ENCODE peak calls at places on chromosomes 11 and 22, in seven cellular contexts. One of them, this sample, is unnamed.

GRCh38 chr11:44773351-44773965 is 46.7 kb downstream of the TSPAN18 start:
- DNase-seq in PC-3: no peak
- DNase-seq in fibroblast of lung: no peak
- DNase-seq in iPS DF 6.9: no peak
- DNase-seq in body of pancreas: no peak
- DNase-seq in astrocyte: no peak
- DNase-seq in OCI-LY7: no peak
- DNase-seq in this sample: peak; percentile 56

GRCh38 chr22:28813772-28814518 is 13.6 kb upstream of the XBP1 start:
- DNase-seq in body of pancreas: peak; percentile 94
- DNase-seq in PC-3: no peak
- DNase-seq in iPS DF 6.9: no peak
- DNase-seq in fibroblast of lung: peak; percentile 39
- DNase-seq in OCI-LY7: no peak
- DNase-seq in astrocyte: no peak
- DNase-seq in this sample: no peak

GRCh38 chr22:24095816-24096215 is 84.7 kb downstream of the CABIN1 start:
- DNase-seq in iPS DF 6.9: no peak
- DNase-seq in body of pancreas: no peak
- DNase-seq in astrocyte: no peak
- DNase-seq in PC-3: no peak
- DNase-seq in OCI-LY7: no peak
- DNase-seq in fibroblast of lung: no peak
- DNase-seq in this sample: no peak

GRCh38 chr11:129372609-129373488 is 2.8 kb upstream of the BARX2 start:
- DNase-seq in iPS DF 6.9: no peak
- DNase-seq in astrocyte: no peak
- DNase-seq in body of pancreas: no peak
- DNase-seq in fibroblast of lung: no peak
- DNase-seq in OCI-LY7: no peak
- DNase-seq in PC-3: no peak
- DNase-seq in this sample: no peak

GRCh38 chr22:35966314-35967045 is 62.1 kb downstream of the RBFOX2 start:
- DNase-seq in PC-3: peak; percentile 41
- DNase-seq in astrocyte: peak; percentile 74
- DNase-seq in OCI-LY7: no peak
- DNase-seq in fibroblast of lung: no peak
- DNase-seq in body of pancreas: no peak
- DNase-seq in iPS DF 6.9: no peak
- DNase-seq in this sample: no peak

GRCh38 chr11:128653828-128654231 is 40.0 kb upstream of the FLI1 start:
- DNase-seq in astrocyte: peak; percentile 54
- DNase-seq in body of pancreas: peak; percentile 85
- DNase-seq in fibroblast of lung: no peak
- DNase-seq in PC-3: peak; percentile 90
- DNase-seq in OCI-LY7: no peak
- DNase-seq in iPS DF 6.9: peak; percentile 18
- DNase-seq in this sample: no peak

GRCh38 chr22:20276468-20276867 is 8.3 kb upstream of the RTN4R start:
- DNase-seq in fibroblast of lung: no peak
- DNase-seq in iPS DF 6.9: no peak
- DNase-seq in astrocyte: no peak
- DNase-seq in body of pancreas: no peak
- DNase-seq in OCI-LY7: no peak
- DNase-seq in PC-3: no peak
- DNase-seq in this sample: no peak

GRCh38 chr22:39973656-39974055 is 13.5 kb downstream of the TMA7B start:
- DNase-seq in OCI-LY7: no peak
- DNase-seq in iPS DF 6.9: no peak
- DNase-seq in astrocyte: no peak
- DNase-seq in fibroblast of lung: no peak
- DNase-seq in PC-3: no peak
- DNase-seq in body of pancreas: no peak
- DNase-seq in this sample: no peak

GRCh38 chr11:46326813-46327416 is 20.3 kb upstream of the DGKZ start:
- DNase-seq in iPS DF 6.9: no peak
- DNase-seq in astrocyte: no peak
- DNase-seq in body of pancreas: no peak
- DNase-seq in PC-3: no peak
- DNase-seq in OCI-LY7: no peak
- DNase-seq in fibroblast of lung: no peak
- DNase-seq in this sample: no peak

GRCh38 chr11:4881860-4882500 is at the start of gene OR51T1:
- DNase-seq in body of pancreas: no peak
- DNase-seq in PC-3: no peak
- DNase-seq in OCI-LY7: no peak
- DNase-seq in astrocyte: peak; percentile 20
- DNase-seq in fibroblast of lung: peak; percentile 8
- DNase-seq in iPS DF 6.9: no peak
- DNase-seq in this sample: peak; percentile 8

GRCh38 chr11:67298786-67299185 is 4.5 kb upstream of the SSH3 start:
- DNase-seq in astrocyte: no peak
- DNase-seq in fibroblast of lung: no peak
- DNase-seq in body of pancreas: no peak
- DNase-seq in iPS DF 6.9: no peak
- DNase-seq in PC-3: no peak
- DNase-seq in OCI-LY7: no peak
- DNase-seq in this sample: no peak

GRCh38 chr11:86482684-86483083 is 108.0 kb downstream of the CCDC81 start:
- DNase-seq in iPS DF 6.9: no peak
- DNase-seq in fibroblast of lung: no peak
- DNase-seq in OCI-LY7: no peak
- DNase-seq in astrocyte: no peak
- DNase-seq in body of pancreas: no peak
- DNase-seq in PC-3: no peak
- DNase-seq in this sample: no peak

GRCh38 chr11:117428856-117429229 is 101.2 kb downstream of the CEP164 start:
- DNase-seq in iPS DF 6.9: no peak
- DNase-seq in body of pancreas: no peak
- DNase-seq in PC-3: no peak
- DNase-seq in OCI-LY7: no peak
- DNase-seq in fibroblast of lung: no peak
- DNase-seq in astrocyte: no peak
- DNase-seq in this sample: no peak

GRCh38 chr11:62133328-62134065 is 9.7 kb downstream of the INCENP start:
- DNase-seq in OCI-LY7: no peak
- DNase-seq in iPS DF 6.9: no peak
- DNase-seq in astrocyte: no peak
- DNase-seq in fibroblast of lung: no peak
- DNase-seq in PC-3: no peak
- DNase-seq in body of pancreas: no peak
- DNase-seq in this sample: no peak

GRCh38 chr11:60971520-60971919 is at the start of gene CD6:
- DNase-seq in body of pancreas: no peak
- DNase-seq in astrocyte: no peak
- DNase-seq in PC-3: no peak
- DNase-seq in OCI-LY7: no peak
- DNase-seq in fibroblast of lung: no peak
- DNase-seq in iPS DF 6.9: no peak
- DNase-seq in this sample: no peak

GRCh38 chr11:96905084-96905641 is 515.4 kb downstream of the JRKL start:
- DNase-seq in astrocyte: no peak
- DNase-seq in iPS DF 6.9: no peak
- DNase-seq in fibroblast of lung: no peak
- DNase-seq in PC-3: no peak
- DNase-seq in body of pancreas: no peak
- DNase-seq in OCI-LY7: no peak
- DNase-seq in this sample: no peak

GRCh38 chr22:31274017-31274416 is 18.3 kb downstream of the PIK3IP1 start:
- DNase-seq in astrocyte: no peak
- DNase-seq in iPS DF 6.9: no peak
- DNase-seq in fibroblast of lung: no peak
- DNase-seq in OCI-LY7: no peak
- DNase-seq in PC-3: no peak
- DNase-seq in body of pancreas: no peak
- DNase-seq in this sample: no peak

GRCh38 chr22:39674536-39674935 is 104.0 kb downstream of the CACNA1I start:
- DNase-seq in iPS DF 6.9: no peak
- DNase-seq in fibroblast of lung: no peak
- DNase-seq in PC-3: peak; percentile 55
- DNase-seq in OCI-LY7: no peak
- DNase-seq in body of pancreas: no peak
- DNase-seq in astrocyte: no peak
- DNase-seq in this sample: no peak

GRCh38 chr11:1341928-1342524 is 32.6 kb upstream of the TOLLIP start:
- DNase-seq in astrocyte: peak; percentile 7
- DNase-seq in fibroblast of lung: peak; percentile 33
- DNase-seq in iPS DF 6.9: no peak
- DNase-seq in body of pancreas: peak; percentile 7
- DNase-seq in OCI-LY7: no peak
- DNase-seq in PC-3: peak; percentile 4
- DNase-seq in this sample: peak; percentile 29

GRCh38 chr11:35036642-35037041 is 102.3 kb upstream of the CD44 start:
- DNase-seq in OCI-LY7: no peak
- DNase-seq in PC-3: no peak
- DNase-seq in iPS DF 6.9: no peak
- DNase-seq in body of pancreas: no peak
- DNase-seq in fibroblast of lung: no peak
- DNase-seq in astrocyte: no peak
- DNase-seq in this sample: no peak

GRCh38 chr11:115360186-115360824 is 143.9 kb downstream of the CADM1 start:
- DNase-seq in OCI-LY7: no peak
- DNase-seq in body of pancreas: no peak
- DNase-seq in astrocyte: peak; percentile 48
- DNase-seq in fibroblast of lung: peak; percentile 18
- DNase-seq in iPS DF 6.9: no peak
- DNase-seq in PC-3: no peak
- DNase-seq in this sample: no peak

GRCh38 chr11:61325649-61326414 is 7.1 kb downstream of the DDB1 start:
- DNase-seq in OCI-LY7: no peak
- DNase-seq in fibroblast of lung: peak; percentile 22
- DNase-seq in body of pancreas: no peak
- DNase-seq in PC-3: no peak
- DNase-seq in astrocyte: peak; percentile 16
- DNase-seq in iPS DF 6.9: no peak
- DNase-seq in this sample: no peak

GRCh38 chr11:47641585-47642098 is 717 bp downstream of the MTCH2 start:
- DNase-seq in PC-3: peak; percentile 6
- DNase-seq in iPS DF 6.9: no peak
- DNase-seq in astrocyte: no peak
- DNase-seq in body of pancreas: no peak
- DNase-seq in fibroblast of lung: peak; percentile 8
- DNase-seq in OCI-LY7: peak; percentile 7
- DNase-seq in this sample: no peak

GRCh38 chr22:45975266-45976161 is 1.4 kb downstream of the WNT7B start:
- DNase-seq in body of pancreas: no peak
- DNase-seq in iPS DF 6.9: no peak
- DNase-seq in astrocyte: no peak
- DNase-seq in fibroblast of lung: no peak
- DNase-seq in PC-3: peak; percentile 50
- DNase-seq in OCI-LY7: no peak
- DNase-seq in this sample: no peak
- H3K4me3 ChIP-seq in body of pancreas: no peak overlapping the region
- H3K4me3 ChIP-seq in iPS DF 6.9: peak overlapping the region; percentile 8
- H3K4me3 ChIP-seq in astrocyte: no peak overlapping the region
- H3K4me3 ChIP-seq in fibroblast of lung: no peak overlapping the region
- H3K4me3 ChIP-seq in PC-3: peak overlapping the region; percentile 87
- H3K4me3 ChIP-seq in OCI-LY7: no peak overlapping the region
- H3K4me3 ChIP-seq in this sample: no peak overlapping the region

DNA sequence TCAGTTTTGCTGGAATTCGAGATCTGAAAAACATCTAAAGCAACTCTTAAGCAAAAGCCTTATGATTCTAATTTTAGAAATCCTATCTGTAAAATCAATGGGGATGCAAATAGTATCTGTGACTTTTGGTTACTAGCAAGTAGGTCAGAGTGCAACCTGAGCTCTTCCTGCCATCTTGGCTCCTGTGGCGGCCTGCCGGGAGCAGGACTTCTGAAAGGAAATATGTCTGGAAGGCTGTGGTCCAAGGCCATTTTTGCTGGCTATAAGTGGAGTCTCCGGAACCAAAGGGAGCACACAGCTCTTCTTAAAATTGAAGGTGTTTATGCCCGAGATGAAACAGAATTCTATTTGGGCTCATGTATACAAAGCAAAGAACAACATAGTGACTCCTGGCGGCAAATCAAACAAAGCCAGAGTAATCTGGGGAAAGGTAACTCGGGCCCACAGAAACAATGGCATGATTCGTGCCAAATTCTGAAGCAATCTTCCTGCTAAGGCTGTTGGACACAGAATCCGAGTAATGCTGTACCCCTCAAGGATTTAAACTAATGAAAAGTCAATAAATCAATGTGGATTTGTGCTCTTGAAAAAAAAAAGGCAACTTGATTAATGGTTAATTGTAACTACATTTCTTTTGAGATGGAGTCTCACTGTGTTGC is 1.7 kb downstream of the SAMM50 start:
- DNase-seq in OCI-LY7: no peak
- DNase-seq in body of pancreas: no peak
- DNase-seq in PC-3: peak; percentile 62
- DNase-seq in fibroblast of lung: no peak
- DNase-seq in iPS DF 6.9: no peak
- DNase-seq in astrocyte: no peak
- DNase-seq in this sample: no peak
- H3K4me3 ChIP-seq in OCI-LY7: peak overlapping the region; percentile 86
- H3K4me3 ChIP-seq in body of pancreas: no peak overlapping the region
- H3K4me3 ChIP-seq in PC-3: peak overlapping the region; percentile 91
- H3K4me3 ChIP-seq in fibroblast of lung: no peak overlapping the region
- H3K4me3 ChIP-seq in iPS DF 6.9: no peak overlapping the region
- H3K4me3 ChIP-seq in astrocyte: no peak overlapping the region
- H3K4me3 ChIP-seq in this sample: peak overlapping the region; percentile 96

DNA sequence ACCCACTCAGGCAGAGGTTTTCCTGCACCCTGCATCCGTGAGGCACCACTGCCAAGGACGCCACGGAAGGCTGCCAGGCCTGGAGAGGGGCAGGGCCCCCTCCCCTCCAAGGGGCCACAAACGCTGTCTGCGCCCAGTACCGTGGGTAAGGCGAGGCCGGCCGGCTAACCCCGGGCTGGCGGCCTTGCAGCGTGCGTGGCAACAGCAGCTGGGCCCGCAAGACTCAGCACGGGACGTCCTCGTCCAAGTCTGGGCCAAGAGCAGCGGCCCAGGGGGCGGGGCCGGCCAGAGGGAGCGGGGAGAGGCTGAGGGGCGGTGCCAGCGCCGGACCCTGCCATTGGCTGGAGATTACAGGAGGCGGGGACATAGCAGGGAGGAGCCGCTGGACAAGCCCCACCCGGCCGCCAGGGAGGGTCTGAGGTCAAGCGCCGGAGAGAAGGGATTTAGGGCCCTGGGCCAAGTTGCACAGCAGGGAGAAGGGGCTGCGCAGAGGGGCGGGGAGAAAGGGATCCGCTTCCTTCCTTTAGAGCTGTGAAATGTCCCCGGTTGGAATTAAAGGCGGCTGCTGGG is 16.0 kb downstream of the SLC43A1 start:
- DNase-seq in astrocyte: peak; percentile 69
- DNase-seq in body of pancreas: peak; percentile 97
- DNase-seq in PC-3: peak; percentile 92
- DNase-seq in iPS DF 6.9: peak; percentile 87
- DNase-seq in fibroblast of lung: peak; percentile 94
- DNase-seq in OCI-LY7: no peak
- DNase-seq in this sample: peak; percentile 95
- H3K4me3 ChIP-seq in astrocyte: peak overlapping the region; percentile 40
- H3K4me3 ChIP-seq in body of pancreas: no peak overlapping the region
- H3K4me3 ChIP-seq in PC-3: peak overlapping the region; percentile 43
- H3K4me3 ChIP-seq in iPS DF 6.9: peak overlapping the region; percentile 1
- H3K4me3 ChIP-seq in fibroblast of lung: peak overlapping the region; percentile 27
- H3K4me3 ChIP-seq in OCI-LY7: no peak overlapping the region
- H3K4me3 ChIP-seq in this sample: peak overlapping the region; percentile 28

DNA sequence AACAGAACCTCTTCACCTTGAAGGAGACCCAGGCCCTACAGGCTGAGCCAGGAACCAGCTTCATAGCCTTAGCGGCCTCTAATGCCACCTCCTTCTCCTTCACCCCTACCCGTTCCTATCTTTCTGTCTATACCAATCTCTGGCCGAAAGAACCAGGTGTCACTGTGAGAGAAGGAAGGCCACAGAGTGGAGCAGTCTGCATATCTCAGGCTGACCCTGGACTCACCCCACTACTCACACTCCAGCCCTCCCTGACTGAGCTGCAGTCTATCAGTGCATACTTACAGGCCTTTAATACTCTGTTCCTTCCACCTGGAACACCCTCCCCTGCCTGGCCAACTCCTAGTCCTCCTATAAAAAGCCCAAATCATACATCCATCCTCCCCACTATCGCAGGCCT is 32.7 kb downstream of the ARAP1 start:
- DNase-seq in body of pancreas: no peak
- DNase-seq in OCI-LY7: no peak
- DNase-seq in iPS DF 6.9: no peak
- DNase-seq in fibroblast of lung: no peak
- DNase-seq in astrocyte: no peak
- DNase-seq in PC-3: no peak
- DNase-seq in this sample: no peak
- H3K4me3 ChIP-seq in body of pancreas: no peak overlapping the region
- H3K4me3 ChIP-seq in OCI-LY7: no peak overlapping the region
- H3K4me3 ChIP-seq in iPS DF 6.9: no peak overlapping the region
- H3K4me3 ChIP-seq in fibroblast of lung: no peak overlapping the region
- H3K4me3 ChIP-seq in astrocyte: no peak overlapping the region
- H3K4me3 ChIP-seq in PC-3: no peak overlapping the region
- H3K4me3 ChIP-seq in this sample: no peak overlapping the region